ENCODE peak calls at places on chromosomes 7 and 10, in four cellular contexts. One of them, this sample, is unnamed.

GRCh38 chr10:102660891-102661613 is 16.8 kb downstream of the TRIM8 start:
- DNase-seq in suprapubic skin: no peak
- DNase-seq in thoracic aorta: no peak
- DNase-seq in ELF-1: peak
- DNase-seq in this sample: peak

GRCh38 chr10:98380493-98381339 is 34.3 kb downstream of the PYROXD2 start:
- DNase-seq in ELF-1: peak
- DNase-seq in thoracic aorta: no peak
- DNase-seq in suprapubic skin: no peak
- DNase-seq in this sample: no peak

GRCh38 chr7:16989883-16990413 is 108.2 kb upstream of the AGR3 start:
- DNase-seq in suprapubic skin: peak
- DNase-seq in thoracic aorta: peak
- DNase-seq in ELF-1: no peak
- DNase-seq in this sample: peak

GRCh38 chr7:4713183-4713784 is 31.2 kb downstream of the FOXK1 start:
- DNase-seq in ELF-1: peak
- DNase-seq in suprapubic skin: peak
- DNase-seq in thoracic aorta: no peak
- DNase-seq in this sample: no peak

GRCh38 chr10:113076949-113077348 is 126.9 kb downstream of the TCF7L2 start:
- DNase-seq in suprapubic skin: no peak
- DNase-seq in ELF-1: no peak
- DNase-seq in thoracic aorta: no peak
- DNase-seq in this sample: no peak

GRCh38 chr7:116490351-116490750 is 9.2 kb upstream of the CAV2 start:
- DNase-seq in suprapubic skin: no peak
- DNase-seq in thoracic aorta: no peak
- DNase-seq in ELF-1: no peak
- DNase-seq in this sample: no peak

GRCh38 chr10:129742742-129743550 is 221.1 kb downstream of the EBF3 start:
- DNase-seq in thoracic aorta: no peak
- DNase-seq in ELF-1: no peak
- DNase-seq in suprapubic skin: peak
- DNase-seq in this sample: no peak

GRCh38 chr10:29951441-29951931 is 107.9 kb downstream of the JCAD start:
- DNase-seq in thoracic aorta: no peak
- DNase-seq in suprapubic skin: no peak
- DNase-seq in ELF-1: no peak
- DNase-seq in this sample: no peak

GRCh38 chr10:95445223-95445836 is 115.8 kb downstream of the SORBS1 start:
- DNase-seq in thoracic aorta: peak
- DNase-seq in ELF-1: no peak
- DNase-seq in suprapubic skin: no peak
- DNase-seq in this sample: peak

GRCh38 chr7:81934596-81935301 is 164.9 kb upstream of the HGF start:
- DNase-seq in suprapubic skin: no peak
- DNase-seq in ELF-1: no peak
- DNase-seq in thoracic aorta: no peak
- DNase-seq in this sample: no peak

GRCh38 chr7:121832347-121832746 is 40.6 kb upstream of the PTPRZ1 start:
- DNase-seq in thoracic aorta: no peak
- DNase-seq in suprapubic skin: no peak
- DNase-seq in ELF-1: no peak
- DNase-seq in this sample: no peak

GRCh38 chr10:2244476-2244875 is 507.2 kb upstream of the ADARB2 start:
- DNase-seq in suprapubic skin: no peak
- DNase-seq in thoracic aorta: no peak
- DNase-seq in ELF-1: no peak
- DNase-seq in this sample: no peak

GRCh38 chr7:41346878-41347277 is 356.0 kb downstream of the INHBA start:
- DNase-seq in suprapubic skin: no peak
- DNase-seq in ELF-1: no peak
- DNase-seq in thoracic aorta: no peak
- DNase-seq in this sample: no peak

GRCh38 chr10:113266152-113266551 is 286.7 kb upstream of the HABP2 start:
- DNase-seq in thoracic aorta: no peak
- DNase-seq in ELF-1: no peak
- DNase-seq in suprapubic skin: no peak
- DNase-seq in this sample: no peak

GRCh38 chr10:99906470-99906869 is 103.3 kb downstream of the DNMBP start:
- DNase-seq in thoracic aorta: peak
- DNase-seq in suprapubic skin: no peak
- DNase-seq in ELF-1: peak
- DNase-seq in this sample: peak

GRCh38 chr7:125391921-125392320 is 462.3 kb upstream of the POT1 start:
- DNase-seq in thoracic aorta: no peak
- DNase-seq in ELF-1: no peak
- DNase-seq in suprapubic skin: no peak
- DNase-seq in this sample: no peak

GRCh38 chr7:66283003-66283920 is 78.1 kb downstream of the TPST1 start:
- DNase-seq in ELF-1: no peak
- DNase-seq in thoracic aorta: no peak
- DNase-seq in suprapubic skin: no peak
- DNase-seq in this sample: no peak